ENCODE peak calls at places on chromosomes 5 and 9, in eight cellular contexts. One of them, this sample, is unnamed.

GRCh38 chr9:93893899-93894690 is 61.1 kb downstream of the BARX1 start:
- DNase-seq in fibroblast of the aortic adventitia: no peak
- DNase-seq in H1: peak; percentile 36
- DNase-seq in fibroblast of lung: no peak
- DNase-seq in GM12878: no peak
- DNase-seq in WERI-Rb-1: peak; percentile 5
- DNase-seq in OCI-LY7: no peak
- DNase-seq in GM12865: no peak
- DNase-seq in this sample: no peak

GRCh38 chr9:12516573-12516972 is 176.6 kb upstream of the TYRP1 start:
- DNase-seq in WERI-Rb-1: no peak
- DNase-seq in GM12878: no peak
- DNase-seq in H1: no peak
- DNase-seq in GM12865: no peak
- DNase-seq in fibroblast of lung: no peak
- DNase-seq in fibroblast of the aortic adventitia: no peak
- DNase-seq in OCI-LY7: no peak
- DNase-seq in this sample: no peak

GRCh38 chr5:179605026-179605833 is 18.2 kb downstream of the HNRNPH1 start:
- DNase-seq in H1: no peak
- DNase-seq in GM12878: no peak
- DNase-seq in WERI-Rb-1: no peak
- DNase-seq in fibroblast of lung: peak; percentile 50
- DNase-seq in GM12865: no peak
- DNase-seq in OCI-LY7: no peak
- DNase-seq in fibroblast of the aortic adventitia: peak; percentile 58
- DNase-seq in this sample: no peak

GRCh38 chr5:1564182-1564748 is 40.5 kb upstream of the LPCAT1 start:
- DNase-seq in OCI-LY7: no peak
- DNase-seq in GM12878: no peak
- DNase-seq in WERI-Rb-1: no peak
- DNase-seq in fibroblast of the aortic adventitia: peak; percentile 67
- DNase-seq in H1: no peak
- DNase-seq in GM12865: no peak
- DNase-seq in fibroblast of lung: peak; percentile 67
- DNase-seq in this sample: no peak

GRCh38 chr9:130845901-130846381 is 10.9 kb downstream of the ABL1 start:
- DNase-seq in fibroblast of the aortic adventitia: peak; percentile 89
- DNase-seq in fibroblast of lung: peak; percentile 92
- DNase-seq in GM12865: no peak
- DNase-seq in GM12878: no peak
- DNase-seq in OCI-LY7: no peak
- DNase-seq in WERI-Rb-1: no peak
- DNase-seq in H1: no peak
- DNase-seq in this sample: no peak

GRCh38 chr9:7185612-7186011 is 427.8 kb downstream of the KDM4C start:
- DNase-seq in GM12865: no peak
- DNase-seq in H1: no peak
- DNase-seq in fibroblast of the aortic adventitia: peak; percentile 90
- DNase-seq in GM12878: no peak
- DNase-seq in WERI-Rb-1: no peak
- DNase-seq in fibroblast of lung: peak; percentile 73
- DNase-seq in OCI-LY7: no peak
- DNase-seq in this sample: no peak

GRCh38 chr9:113361304-113362018 is 12.1 kb downstream of the BSPRY start:
- DNase-seq in GM12878: no peak
- DNase-seq in WERI-Rb-1: peak; percentile 41
- DNase-seq in H1: no peak
- DNase-seq in GM12865: no peak
- DNase-seq in OCI-LY7: no peak
- DNase-seq in fibroblast of the aortic adventitia: peak; percentile 64
- DNase-seq in fibroblast of lung: peak; percentile 19
- DNase-seq in this sample: peak; percentile 39

GRCh38 chr5:98463222-98463621 is 310.2 kb upstream of the RGMB start:
- DNase-seq in GM12878: no peak
- DNase-seq in fibroblast of the aortic adventitia: no peak
- DNase-seq in GM12865: no peak
- DNase-seq in WERI-Rb-1: no peak
- DNase-seq in H1: no peak
- DNase-seq in OCI-LY7: no peak
- DNase-seq in fibroblast of lung: no peak
- DNase-seq in this sample: no peak

GRCh38 chr9:108759399-108759798 is 96.4 kb downstream of the ACTL7B start:
- DNase-seq in fibroblast of the aortic adventitia: no peak
- DNase-seq in WERI-Rb-1: no peak
- DNase-seq in GM12865: no peak
- DNase-seq in H1: no peak
- DNase-seq in GM12878: no peak
- DNase-seq in OCI-LY7: no peak
- DNase-seq in fibroblast of lung: no peak
- DNase-seq in this sample: no peak

GRCh38 chr5:146440348-146440747 is 6.8 kb upstream of the TCERG1 start:
- DNase-seq in fibroblast of lung: no peak
- DNase-seq in H1: no peak
- DNase-seq in GM12865: no peak
- DNase-seq in fibroblast of the aortic adventitia: no peak
- DNase-seq in WERI-Rb-1: no peak
- DNase-seq in OCI-LY7: no peak
- DNase-seq in GM12878: no peak
- DNase-seq in this sample: no peak

GRCh38 chr5:14341571-14342225 is 198.6 kb downstream of the TRIO start:
- DNase-seq in GM12878: no peak
- DNase-seq in fibroblast of lung: no peak
- DNase-seq in WERI-Rb-1: no peak
- DNase-seq in fibroblast of the aortic adventitia: no peak
- DNase-seq in GM12865: no peak
- DNase-seq in H1: no peak
- DNase-seq in OCI-LY7: peak; percentile 15
- DNase-seq in this sample: no peak

GRCh38 chr9:83403864-83404263 is 134.3 kb downstream of the FRMD3 start:
- DNase-seq in OCI-LY7: no peak
- DNase-seq in GM12878: no peak
- DNase-seq in fibroblast of the aortic adventitia: peak; percentile 59
- DNase-seq in GM12865: no peak
- DNase-seq in H1: no peak
- DNase-seq in WERI-Rb-1: no peak
- DNase-seq in fibroblast of lung: no peak
- DNase-seq in this sample: no peak

GRCh38 chr5:55231476-55232193 is 1.8 kb downstream of the CCNO start:
- DNase-seq in fibroblast of the aortic adventitia: peak; percentile 28
- DNase-seq in H1: peak; percentile 62
- DNase-seq in WERI-Rb-1: peak; percentile 44
- DNase-seq in GM12878: no peak
- DNase-seq in GM12865: no peak
- DNase-seq in OCI-LY7: no peak
- DNase-seq in fibroblast of lung: peak; percentile 45
- DNase-seq in this sample: peak; percentile 24

GRCh38 chr5:68381060-68381459 is 165.5 kb downstream of the PIK3R1 start:
- DNase-seq in GM12865: no peak
- DNase-seq in OCI-LY7: no peak
- DNase-seq in WERI-Rb-1: no peak
- DNase-seq in GM12878: no peak
- DNase-seq in fibroblast of lung: no peak
- DNase-seq in fibroblast of the aortic adventitia: no peak
- DNase-seq in H1: no peak
- DNase-seq in this sample: no peak

GRCh38 chr5:136374003-136374402 is 8.7 kb upstream of the TRPC7 start:
- DNase-seq in OCI-LY7: peak; percentile 5
- DNase-seq in GM12865: peak; percentile 42
- DNase-seq in H1: no peak
- DNase-seq in fibroblast of lung: no peak
- DNase-seq in WERI-Rb-1: peak; percentile 58
- DNase-seq in fibroblast of the aortic adventitia: peak; percentile 25
- DNase-seq in GM12878: no peak
- DNase-seq in this sample: no peak

GRCh38 chr5:7638456-7638855 is 212.5 kb downstream of the CFAP90 start:
- DNase-seq in GM12865: no peak
- DNase-seq in GM12878: no peak
- DNase-seq in fibroblast of lung: no peak
- DNase-seq in H1: no peak
- DNase-seq in WERI-Rb-1: no peak
- DNase-seq in fibroblast of the aortic adventitia: no peak
- DNase-seq in OCI-LY7: no peak
- DNase-seq in this sample: no peak

GRCh38 chr5:30804739-30805313 is 388.7 kb upstream of the CDH6 start:
- DNase-seq in H1: no peak
- DNase-seq in fibroblast of the aortic adventitia: peak; percentile 82
- DNase-seq in OCI-LY7: no peak
- DNase-seq in fibroblast of lung: no peak
- DNase-seq in WERI-Rb-1: peak; percentile 45
- DNase-seq in GM12865: no peak
- DNase-seq in GM12878: no peak
- DNase-seq in this sample: no peak
- TF ChIP-seq CTCF in H1: no peak
- TF ChIP-seq CTCF in fibroblast of the aortic adventitia: peak; percentile 69
- TF ChIP-seq CTCF in OCI-LY7: no peak
- TF ChIP-seq CTCF in fibroblast of lung: no peak
- TF ChIP-seq CTCF in WERI-Rb-1: peak; percentile 42
- TF ChIP-seq CTCF in GM12865: no peak
- TF ChIP-seq CTCF in GM12878: no peak
- TF ChIP-seq CTCF in this sample: no peak

DNA sequence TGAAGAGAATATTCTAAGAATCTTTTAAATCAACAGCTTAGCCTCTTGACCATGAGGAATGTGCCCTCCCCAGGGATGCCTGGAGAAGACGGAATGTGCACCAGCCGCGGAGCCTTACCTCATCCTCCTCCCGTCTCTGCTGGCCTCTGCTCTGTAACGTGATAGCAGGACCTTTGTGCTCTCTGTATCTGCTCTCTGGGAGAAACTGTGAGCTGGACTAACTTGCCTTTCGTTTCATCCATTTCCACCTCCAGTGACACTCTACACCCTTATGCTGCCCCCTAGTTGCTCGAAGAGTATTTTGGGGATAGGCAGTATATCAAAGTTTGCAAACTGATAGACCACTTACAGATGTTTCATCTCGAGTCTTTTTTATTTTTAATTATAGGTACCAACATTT is 141.4 kb downstream of the NPR3 start:
- DNase-seq in fibroblast of the aortic adventitia: peak; percentile 84
- DNase-seq in fibroblast of lung: peak; percentile 79
- DNase-seq in WERI-Rb-1: no peak
- DNase-seq in OCI-LY7: no peak
- DNase-seq in GM12865: peak; percentile 4
- DNase-seq in H1: peak; percentile 52
- DNase-seq in GM12878: no peak
- DNase-seq in this sample: no peak
- TF ChIP-seq CTCF in fibroblast of the aortic adventitia: peak; percentile 66
- TF ChIP-seq CTCF in fibroblast of lung: peak; percentile 74
- TF ChIP-seq CTCF in WERI-Rb-1: no peak
- TF ChIP-seq CTCF in OCI-LY7: peak; percentile 45
- TF ChIP-seq CTCF in GM12865: no peak
- TF ChIP-seq CTCF in H1: peak; percentile 41
- TF ChIP-seq CTCF in GM12878: peak; percentile 2
- TF ChIP-seq CTCF in this sample: no peak

GRCh38 chr5:148826082-148826971 is at the start of gene ADRB2:
- DNase-seq in GM12865: peak; percentile 91
- DNase-seq in fibroblast of the aortic adventitia: peak; percentile 80
- DNase-seq in GM12878: peak; percentile 72
- DNase-seq in fibroblast of lung: peak; percentile 89
- DNase-seq in WERI-Rb-1: peak; percentile 86
- DNase-seq in H1: peak; percentile 89
- DNase-seq in OCI-LY7: peak; percentile 93
- DNase-seq in this sample: peak; percentile 92
- TF ChIP-seq CTCF in GM12865: no peak
- TF ChIP-seq CTCF in fibroblast of the aortic adventitia: no peak
- TF ChIP-seq CTCF in GM12878: no peak
- TF ChIP-seq CTCF in fibroblast of lung: no peak
- TF ChIP-seq CTCF in WERI-Rb-1: no peak
- TF ChIP-seq CTCF in H1: no peak
- TF ChIP-seq CTCF in OCI-LY7: peak; percentile 28
- TF ChIP-seq CTCF in this sample: no peak

GRCh38 chr9:97445119-97445701 is 33.3 kb downstream of the TDRD7 start:
- DNase-seq in GM12865: no peak
- DNase-seq in OCI-LY7: no peak
- DNase-seq in H1: no peak
- DNase-seq in fibroblast of lung: no peak
- DNase-seq in WERI-Rb-1: peak; percentile 20
- DNase-seq in fibroblast of the aortic adventitia: no peak
- DNase-seq in GM12878: no peak
- DNase-seq in this sample: no peak

GRCh38 chr9:97437151-97437550 is 25.3 kb downstream of the TDRD7 start:
- DNase-seq in OCI-LY7: no peak
- DNase-seq in GM12878: no peak
- DNase-seq in fibroblast of the aortic adventitia: no peak
- DNase-seq in GM12865: no peak
- DNase-seq in H1: no peak
- DNase-seq in fibroblast of lung: no peak
- DNase-seq in WERI-Rb-1: peak; percentile 12
- DNase-seq in this sample: no peak

GRCh38 chr9:97441729-97442128 is 29.8 kb downstream of the TDRD7 start:
- DNase-seq in H1: no peak
- DNase-seq in WERI-Rb-1: no peak
- DNase-seq in fibroblast of lung: no peak
- DNase-seq in GM12878: no peak
- DNase-seq in fibroblast of the aortic adventitia: peak; percentile 33
- DNase-seq in OCI-LY7: no peak
- DNase-seq in GM12865: no peak
- DNase-seq in this sample: no peak

GRCh38 chr9:97438666-97439065 is 26.8 kb downstream of the TDRD7 start:
- DNase-seq in fibroblast of lung: peak; percentile 27
- DNase-seq in GM12865: no peak
- DNase-seq in OCI-LY7: no peak
- DNase-seq in WERI-Rb-1: no peak
- DNase-seq in H1: no peak
- DNase-seq in GM12878: no peak
- DNase-seq in fibroblast of the aortic adventitia: peak; percentile 37
- DNase-seq in this sample: no peak

GRCh38 chr9:97440160-97440559 is 28.3 kb downstream of the TDRD7 start:
- DNase-seq in GM12865: no peak
- DNase-seq in OCI-LY7: no peak
- DNase-seq in H1: no peak
- DNase-seq in fibroblast of the aortic adventitia: no peak
- DNase-seq in GM12878: no peak
- DNase-seq in fibroblast of lung: no peak
- DNase-seq in WERI-Rb-1: peak; percentile 52
- DNase-seq in this sample: no peak
- TF ChIP-seq CTCF in GM12865: no peak
- TF ChIP-seq CTCF in OCI-LY7: no peak
- TF ChIP-seq CTCF in H1: no peak
- TF ChIP-seq CTCF in fibroblast of the aortic adventitia: no peak
- TF ChIP-seq CTCF in GM12878: no peak
- TF ChIP-seq CTCF in fibroblast of lung: no peak
- TF ChIP-seq CTCF in WERI-Rb-1: peak; percentile 31
- TF ChIP-seq CTCF in this sample: no peak